ENCODE peak calls at places on chromosomes 13 and 19, in four cellular contexts. Q, I, B and R are unnamed samples.

GRCh38 chr13:101178394-101178793 is 237.9 kb downstream of the NALCN start:
- DNase-seq in Q (no peak), B (no peak), I (no peak), R (no peak)

GRCh38 chr13:84649853-84650252 is 767.6 kb upstream of the SLITRK1 start:
- DNase-seq in Q (no peak), B (no peak), I (no peak), R (no peak)

GRCh38 chr13:66879971-66880370 is 350.2 kb downstream of the PCDH9 start:
- DNase-seq in Q (no peak), I (no peak), B (no peak), R (no peak)

GRCh38 chr13:22278336-22278929 is 607.6 kb downstream of the FGF9 start:
- DNase-seq in I (peak; percentile 29), B (peak; percentile 2), Q (peak; percentile 43), R (peak; percentile 64)

GRCh38 chr19:53903055-53903680 is 5.9 kb upstream of the CACNG7 start:
- DNase-seq in I (peak; percentile 64), B (peak; percentile 52), Q (no peak), R (peak; percentile 69)

GRCh38 chr13:106752584-106753202 is 184.8 kb upstream of the ARGLU1 start:
- DNase-seq in I (no peak), B (no peak), Q (no peak), R (no peak)

GRCh38 chr13:45468676-45469075 is 3.9 kb downstream of the COG3 start:
- DNase-seq in Q (no peak), I (peak; percentile 8), B (no peak), R (no peak)

GRCh38 chr13:110757296-110757695 is 43.8 kb downstream of the ING1 start:
- DNase-seq in B (no peak), Q (no peak), I (no peak), R (no peak)

GRCh38 chr19:17429661-17430101 is 9.8 kb downstream of the MVB12A start:
- DNase-seq in I (peak; percentile 16), Q (no peak), B (no peak), R (no peak)

GRCh38 chr19:57477191-57478008 is at the start of gene ZNF772:
- DNase-seq in I (peak; percentile 79), Q (peak; percentile 73), B (peak; percentile 95), R (peak; percentile 89)

GRCh38 chr19:29775575-29775900 is 36.3 kb upstream of the CCNE1 start:
- DNase-seq in B (no peak), Q (no peak), I (no peak), R (peak; percentile 32)

GRCh38 chr19:29777916-29778315 is 33.9 kb upstream of the CCNE1 start:
- DNase-seq in Q (no peak), B (no peak), I (no peak), R (no peak)

GRCh38 chr19:29783627-29784190 is 28.1 kb upstream of the CCNE1 start:
- DNase-seq in I (no peak), B (no peak), Q (no peak), R (no peak)

GRCh38 chr19:29781582-29782580 is 29.9 kb upstream of the CCNE1 start:
- DNase-seq in Q (no peak), I (no peak), B (no peak), R (no peak)

GRCh38 chr19:29779921-29780320 is 31.9 kb upstream of the CCNE1 start:
- DNase-seq in Q (no peak), I (no peak), B (no peak), R (peak; percentile 51)
- TF ChIP-seq NR2C2 in Q (no peak), I (no peak), B (no peak), R (no peak)

GRCh38 chr13:52359534-52359933 is 46.4 kb downstream of the THSD1 start:
- DNase-seq in Q (no peak), B (no peak), I (no peak), R (no peak)
- TF ChIP-seq NR2C2 in Q (no peak), B (no peak), I (no peak), R (no peak)

DNA sequence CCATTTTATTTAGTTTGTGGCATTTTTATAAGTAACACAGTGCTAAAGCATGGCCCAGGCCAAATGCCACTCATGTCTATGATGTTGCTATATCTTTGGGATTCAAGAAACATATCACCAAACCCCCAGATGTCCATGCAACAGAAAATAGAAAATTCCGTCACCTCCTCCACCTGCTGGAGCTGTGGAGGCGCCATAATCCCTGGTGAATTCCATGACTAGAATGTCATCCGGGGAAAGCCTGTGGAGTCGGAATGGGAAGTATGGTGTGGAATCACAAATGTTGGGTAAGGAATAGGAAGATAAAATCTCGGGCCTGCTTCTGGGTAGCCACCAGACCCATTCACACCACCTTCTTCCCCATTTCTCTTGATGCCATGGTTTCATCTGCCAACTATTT is 51.7 kb upstream of the RAP2A start:
- DNase-seq in Q (no peak), I (no peak), B (no peak), R (no peak)
- TF ChIP-seq NR2C2 in Q (no peak), I (no peak), B (no peak), R (no peak)

GRCh38 chr13:77375554-77375953 is 48.7 kb upstream of the MYCBP2 start:
- DNase-seq in B (no peak), Q (no peak), I (no peak), R (no peak)

GRCh38 chr13:77377016-77377415 is 50.1 kb upstream of the MYCBP2 start:
- DNase-seq in Q (no peak), B (no peak), I (no peak), R (no peak)

GRCh38 chr13:77379508-77379907 is 52.6 kb upstream of the MYCBP2 start:
- DNase-seq in I (no peak), Q (no peak), B (no peak), R (no peak)

GRCh38 chr13:77381059-77381458 is 54.2 kb upstream of the MYCBP2 start:
- DNase-seq in B (no peak), I (no peak), Q (no peak), R (no peak)

DNA sequence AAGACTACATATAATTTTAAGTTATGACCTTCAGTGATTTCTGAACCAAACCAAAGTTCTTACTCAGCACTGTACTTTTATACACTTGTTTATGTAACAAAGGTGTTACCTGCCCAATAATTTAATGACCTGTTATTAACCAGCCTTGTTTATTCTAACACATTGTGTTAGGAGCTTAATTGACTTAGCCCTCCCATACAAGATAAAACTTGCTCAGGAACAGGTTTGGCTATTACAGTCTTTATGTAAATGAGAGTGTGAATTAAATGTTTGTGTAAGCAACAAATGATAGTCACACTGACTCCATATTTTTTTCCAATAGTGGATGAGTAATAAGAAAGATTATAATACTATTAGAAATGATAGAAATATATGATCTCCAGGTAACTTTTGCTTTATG is 51.8 kb upstream of the MYCBP2 start:
- DNase-seq in B (no peak), I (no peak), Q (no peak), R (no peak)
- TF ChIP-seq NR2C2 in B (no peak), I (no peak), Q (no peak), R (no peak)

DNA sequence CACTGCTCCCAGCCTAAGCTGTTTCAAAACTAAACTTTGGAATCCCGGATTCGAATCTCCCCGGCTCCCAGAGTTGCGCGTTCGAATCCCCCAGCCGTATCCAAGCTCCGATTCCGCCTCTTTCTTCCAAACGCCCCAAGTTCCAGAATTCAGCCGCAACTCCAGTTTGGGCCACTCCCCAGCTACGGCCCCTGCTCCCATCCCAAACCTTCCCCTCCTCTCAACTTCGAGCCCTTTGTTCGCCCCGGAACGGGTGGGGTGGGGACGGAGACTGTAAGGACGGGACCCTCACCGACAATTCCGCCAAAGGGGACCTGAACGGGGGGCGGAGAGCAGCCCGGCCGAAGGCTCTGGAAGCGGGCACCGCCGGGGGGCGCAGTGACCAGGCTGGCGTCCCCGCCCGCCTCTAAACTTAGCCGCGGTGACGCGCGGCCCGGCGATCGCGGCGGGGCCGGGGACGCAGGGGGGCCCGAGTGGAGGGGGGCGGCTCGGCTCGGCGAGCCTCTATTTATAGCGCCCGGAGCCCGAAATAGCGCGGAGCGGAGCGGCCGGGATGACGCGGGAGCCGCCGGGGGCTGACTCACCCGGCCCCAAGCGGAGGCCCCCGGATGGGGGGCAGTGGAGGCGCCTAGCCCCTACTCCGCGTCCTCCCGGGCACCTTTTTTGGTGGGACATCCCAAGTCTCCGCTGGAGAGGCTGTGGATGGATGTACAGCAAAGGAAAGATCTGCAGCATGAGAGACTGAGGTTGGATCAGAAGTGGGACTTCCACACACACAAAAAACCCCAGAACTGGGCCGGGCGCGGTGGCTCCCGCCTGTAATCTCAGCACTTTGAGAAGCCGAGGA is 4.9 kb upstream of the ERCC1 start:
- DNase-seq in I (peak; percentile 71), B (no peak), Q (no peak), R (peak; percentile 78)
- TF ChIP-seq NR2C2 in I (no peak), B (no peak), Q (no peak), R (no peak)

GRCh38 chr19:55173717-55174409 is 6.2 kb downstream of the SYT5 start:
- DNase-seq in I (peak; percentile 94), B (peak; percentile 39), Q (no peak), R (peak; percentile 96)
- TF ChIP-seq NR2C2 in I (no peak), B (no peak), Q (no peak), R (no peak)

GRCh38 chr19:35509861-35510625 is 3.4 kb downstream of the DMKN start:
- DNase-seq in Q (no peak), I (peak; percentile 81), B (peak; percentile 75), R (peak; percentile 97)

GRCh38 chr19:35507561-35507960 is 5.9 kb downstream of the DMKN start:
- DNase-seq in I (no peak), B (no peak), Q (no peak), R (no peak)

GRCh38 chr19:35508129-35508528 is 5.3 kb downstream of the DMKN start:
- DNase-seq in I (no peak), Q (no peak), B (no peak), R (no peak)

GRCh38 chr19:35510626-35510964 is 2.9 kb downstream of the DMKN start:
- DNase-seq in I (no peak), B (no peak), Q (no peak), R (no peak)

GRCh38 chr19:35509018-35509652 is 4.3 kb downstream of the DMKN start:
- DNase-seq in Q (peak; percentile 40), I (peak; percentile 32), B (peak; percentile 42), R (peak; percentile 60)
- TF ChIP-seq NR2C2 in Q (no peak), I (no peak), B (no peak), R (no peak)

GRCh38 chr19:33690461-33691427 is 69.0 kb downstream of the CHST8 start:
- DNase-seq in B (no peak), I (no peak), Q (no peak), R (no peak)
- TF ChIP-seq NR2C2 in B (no peak), I (no peak), Q (no peak), R (no peak)